ENCODE peak calls at places on chromosome 20, in five cellular contexts. One of them, this sample, is unnamed.

GRCh38 chr20:44495257-44495656 is 19.6 kb downstream of the TTPAL start:
- DNase-seq in activated naive CD4-positive, alpha-beta T cell treated with anti-CD3 and anti-CD28 coated beads, Interleukin-2, amount 50 U/mL, for 72 hours: no peak
- DNase-seq in NCI-H1092 treated with DMSO at 0.1 percent for 48 hours: no peak
- DNase-seq in omental fat pad: no peak
- DNase-seq in Jurkat, Clone E6-1: no peak
- DNase-seq in this sample: no peak

GRCh38 chr20:32970115-32970972 is 33.9 kb downstream of the SUN5 start:
- DNase-seq in activated naive CD4-positive, alpha-beta T cell treated with anti-CD3 and anti-CD28 coated beads, Interleukin-2, amount 50 U/mL, for 72 hours: no peak
- DNase-seq in omental fat pad: no peak
- DNase-seq in Jurkat, Clone E6-1: no peak
- DNase-seq in NCI-H1092 treated with DMSO at 0.1 percent for 48 hours: no peak
- DNase-seq in this sample: no peak

GRCh38 chr20:19313342-19314069 is 101.1 kb downstream of the SLC24A3 start:
- DNase-seq in NCI-H1092 treated with DMSO at 0.1 percent for 48 hours: no peak
- DNase-seq in activated naive CD4-positive, alpha-beta T cell treated with anti-CD3 and anti-CD28 coated beads, Interleukin-2, amount 50 U/mL, for 72 hours: no peak
- DNase-seq in Jurkat, Clone E6-1: no peak
- DNase-seq in omental fat pad: no peak
- DNase-seq in this sample: no peak

GRCh38 chr20:6029538-6029937 is 24.3 kb downstream of the LRRN4 start:
- DNase-seq in Jurkat, Clone E6-1: no peak
- DNase-seq in NCI-H1092 treated with DMSO at 0.1 percent for 48 hours: no peak
- DNase-seq in activated naive CD4-positive, alpha-beta T cell treated with anti-CD3 and anti-CD28 coated beads, Interleukin-2, amount 50 U/mL, for 72 hours: no peak
- DNase-seq in omental fat pad: no peak
- DNase-seq in this sample: no peak

GRCh38 chr20:49148601-49149000 is 39.5 kb downstream of the STAU1 start:
- DNase-seq in omental fat pad: no peak
- DNase-seq in Jurkat, Clone E6-1: no peak
- DNase-seq in activated naive CD4-positive, alpha-beta T cell treated with anti-CD3 and anti-CD28 coated beads, Interleukin-2, amount 50 U/mL, for 72 hours: no peak
- DNase-seq in NCI-H1092 treated with DMSO at 0.1 percent for 48 hours: no peak
- DNase-seq in this sample: no peak

GRCh38 chr20:17614176-17614811 is 44.4 kb downstream of the DSTN start:
- DNase-seq in NCI-H1092 treated with DMSO at 0.1 percent for 48 hours: no peak
- DNase-seq in omental fat pad: no peak
- DNase-seq in Jurkat, Clone E6-1: no peak
- DNase-seq in activated naive CD4-positive, alpha-beta T cell treated with anti-CD3 and anti-CD28 coated beads, Interleukin-2, amount 50 U/mL, for 72 hours: peak; percentile 53
- DNase-seq in this sample: no peak

GRCh38 chr20:38790210-38791053 is 15.1 kb upstream of the PPP1R16B start:
- DNase-seq in NCI-H1092 treated with DMSO at 0.1 percent for 48 hours: no peak
- DNase-seq in omental fat pad: no peak
- DNase-seq in Jurkat, Clone E6-1: no peak
- DNase-seq in activated naive CD4-positive, alpha-beta T cell treated with anti-CD3 and anti-CD28 coated beads, Interleukin-2, amount 50 U/mL, for 72 hours: no peak
- DNase-seq in this sample: no peak

GRCh38 chr20:44586289-44586911 is 4.0 kb downstream of the PKIG start:
- DNase-seq in Jurkat, Clone E6-1: no peak
- DNase-seq in omental fat pad: no peak
- DNase-seq in activated naive CD4-positive, alpha-beta T cell treated with anti-CD3 and anti-CD28 coated beads, Interleukin-2, amount 50 U/mL, for 72 hours: no peak
- DNase-seq in NCI-H1092 treated with DMSO at 0.1 percent for 48 hours: peak; percentile 28
- DNase-seq in this sample: peak; percentile 62

GRCh38 chr20:37687478-37687805 is 6.4 kb upstream of the CTNNBL1 start:
- DNase-seq in activated naive CD4-positive, alpha-beta T cell treated with anti-CD3 and anti-CD28 coated beads, Interleukin-2, amount 50 U/mL, for 72 hours: no peak
- DNase-seq in omental fat pad: no peak
- DNase-seq in NCI-H1092 treated with DMSO at 0.1 percent for 48 hours: no peak
- DNase-seq in Jurkat, Clone E6-1: no peak
- DNase-seq in this sample: no peak

GRCh38 chr20:62617711-62618483 is 24.4 kb upstream of the SLCO4A1 start:
- DNase-seq in omental fat pad: peak; percentile 50
- DNase-seq in Jurkat, Clone E6-1: no peak
- DNase-seq in NCI-H1092 treated with DMSO at 0.1 percent for 48 hours: no peak
- DNase-seq in activated naive CD4-positive, alpha-beta T cell treated with anti-CD3 and anti-CD28 coated beads, Interleukin-2, amount 50 U/mL, for 72 hours: peak; percentile 84
- DNase-seq in this sample: peak; percentile 54

GRCh38 chr20:2797136-2797983 is 3.1 kb downstream of the CPXM1 start:
- DNase-seq in NCI-H1092 treated with DMSO at 0.1 percent for 48 hours: no peak
- DNase-seq in activated naive CD4-positive, alpha-beta T cell treated with anti-CD3 and anti-CD28 coated beads, Interleukin-2, amount 50 U/mL, for 72 hours: no peak
- DNase-seq in omental fat pad: no peak
- DNase-seq in Jurkat, Clone E6-1: peak; percentile 25
- DNase-seq in this sample: no peak

GRCh38 chr20:50153500-50154377 is at the start of gene PEDS1:
- DNase-seq in Jurkat, Clone E6-1: peak; percentile 70
- DNase-seq in NCI-H1092 treated with DMSO at 0.1 percent for 48 hours: peak; percentile 85
- DNase-seq in omental fat pad: no peak
- DNase-seq in activated naive CD4-positive, alpha-beta T cell treated with anti-CD3 and anti-CD28 coated beads, Interleukin-2, amount 50 U/mL, for 72 hours: peak; percentile 91
- DNase-seq in this sample: peak; percentile 78

GRCh38 chr20:63484236-63484635 is 11.8 kb upstream of the KCNQ2 start:
- DNase-seq in omental fat pad: no peak
- DNase-seq in activated naive CD4-positive, alpha-beta T cell treated with anti-CD3 and anti-CD28 coated beads, Interleukin-2, amount 50 U/mL, for 72 hours: no peak
- DNase-seq in NCI-H1092 treated with DMSO at 0.1 percent for 48 hours: no peak
- DNase-seq in Jurkat, Clone E6-1: no peak
- DNase-seq in this sample: no peak

GRCh38 chr20:24608926-24609667 is 139.7 kb downstream of the SYNDIG1 start:
- DNase-seq in activated naive CD4-positive, alpha-beta T cell treated with anti-CD3 and anti-CD28 coated beads, Interleukin-2, amount 50 U/mL, for 72 hours: no peak
- DNase-seq in NCI-H1092 treated with DMSO at 0.1 percent for 48 hours: no peak
- DNase-seq in omental fat pad: no peak
- DNase-seq in Jurkat, Clone E6-1: no peak
- DNase-seq in this sample: no peak

GRCh38 chr20:675453-676314 is at the start of gene SCRT2:
- DNase-seq in NCI-H1092 treated with DMSO at 0.1 percent for 48 hours: no peak
- DNase-seq in omental fat pad: peak; percentile 54
- DNase-seq in Jurkat, Clone E6-1: no peak
- DNase-seq in activated naive CD4-positive, alpha-beta T cell treated with anti-CD3 and anti-CD28 coated beads, Interleukin-2, amount 50 U/mL, for 72 hours: no peak
- DNase-seq in this sample: peak; percentile 32

GRCh38 chr20:54179946-54180345 is 6.2 kb upstream of the CYP24A1 start:
- DNase-seq in NCI-H1092 treated with DMSO at 0.1 percent for 48 hours: no peak
- DNase-seq in activated naive CD4-positive, alpha-beta T cell treated with anti-CD3 and anti-CD28 coated beads, Interleukin-2, amount 50 U/mL, for 72 hours: no peak
- DNase-seq in Jurkat, Clone E6-1: no peak
- DNase-seq in omental fat pad: no peak
- DNase-seq in this sample: no peak

GRCh38 chr20:14245368-14245970 is 91.9 kb downstream of the FLRT3 start:
- DNase-seq in omental fat pad: no peak
- DNase-seq in Jurkat, Clone E6-1: no peak
- DNase-seq in NCI-H1092 treated with DMSO at 0.1 percent for 48 hours: no peak
- DNase-seq in activated naive CD4-positive, alpha-beta T cell treated with anti-CD3 and anti-CD28 coated beads, Interleukin-2, amount 50 U/mL, for 72 hours: no peak
- DNase-seq in this sample: no peak

GRCh38 chr20:47730744-47731143 is 54.5 kb downstream of the SULF2 start:
- DNase-seq in Jurkat, Clone E6-1: no peak
- DNase-seq in omental fat pad: no peak
- DNase-seq in activated naive CD4-positive, alpha-beta T cell treated with anti-CD3 and anti-CD28 coated beads, Interleukin-2, amount 50 U/mL, for 72 hours: no peak
- DNase-seq in NCI-H1092 treated with DMSO at 0.1 percent for 48 hours: peak; percentile 12
- DNase-seq in this sample: no peak

GRCh38 chr20:53829086-53829703 is 235.6 kb upstream of the ZNF217 start:
- DNase-seq in Jurkat, Clone E6-1: no peak
- DNase-seq in NCI-H1092 treated with DMSO at 0.1 percent for 48 hours: no peak
- DNase-seq in activated naive CD4-positive, alpha-beta T cell treated with anti-CD3 and anti-CD28 coated beads, Interleukin-2, amount 50 U/mL, for 72 hours: no peak
- DNase-seq in omental fat pad: no peak
- DNase-seq in this sample: no peak

GRCh38 chr20:59939052-59939878 is 840 bp downstream of the PPP1R3D start:
- DNase-seq in Jurkat, Clone E6-1: no peak
- DNase-seq in omental fat pad: no peak
- DNase-seq in activated naive CD4-positive, alpha-beta T cell treated with anti-CD3 and anti-CD28 coated beads, Interleukin-2, amount 50 U/mL, for 72 hours: peak; percentile 55
- DNase-seq in NCI-H1092 treated with DMSO at 0.1 percent for 48 hours: no peak
- DNase-seq in this sample: peak; percentile 20

GRCh38 chr20:6665621-6666345 is 101.7 kb upstream of the BMP2 start:
- DNase-seq in activated naive CD4-positive, alpha-beta T cell treated with anti-CD3 and anti-CD28 coated beads, Interleukin-2, amount 50 U/mL, for 72 hours: no peak
- DNase-seq in NCI-H1092 treated with DMSO at 0.1 percent for 48 hours: no peak
- DNase-seq in omental fat pad: no peak
- DNase-seq in Jurkat, Clone E6-1: no peak
- DNase-seq in this sample: no peak

GRCh38 chr20:25139061-25139705 is 56.3 kb upstream of the ENTPD6 start:
- DNase-seq in NCI-H1092 treated with DMSO at 0.1 percent for 48 hours: peak; percentile 34
- DNase-seq in Jurkat, Clone E6-1: no peak
- DNase-seq in omental fat pad: no peak
- DNase-seq in activated naive CD4-positive, alpha-beta T cell treated with anti-CD3 and anti-CD28 coated beads, Interleukin-2, amount 50 U/mL, for 72 hours: no peak
- DNase-seq in this sample: no peak

GRCh38 chr20:22575087-22575721 is 9.2 kb downstream of the FOXA2 start:
- DNase-seq in activated naive CD4-positive, alpha-beta T cell treated with anti-CD3 and anti-CD28 coated beads, Interleukin-2, amount 50 U/mL, for 72 hours: no peak
- DNase-seq in NCI-H1092 treated with DMSO at 0.1 percent for 48 hours: peak; percentile 14
- DNase-seq in omental fat pad: no peak
- DNase-seq in Jurkat, Clone E6-1: peak; percentile 32
- DNase-seq in this sample: no peak

GRCh38 chr20:44576297-44576696 is 6.1 kb upstream of the PKIG start:
- DNase-seq in activated naive CD4-positive, alpha-beta T cell treated with anti-CD3 and anti-CD28 coated beads, Interleukin-2, amount 50 U/mL, for 72 hours: no peak
- DNase-seq in NCI-H1092 treated with DMSO at 0.1 percent for 48 hours: peak; percentile 12
- DNase-seq in omental fat pad: no peak
- DNase-seq in Jurkat, Clone E6-1: peak; percentile 67
- DNase-seq in this sample: no peak

GRCh38 chr20:3224681-3225421 is 14.1 kb downstream of the SLC4A11 start:
- DNase-seq in omental fat pad: no peak
- DNase-seq in NCI-H1092 treated with DMSO at 0.1 percent for 48 hours: no peak
- DNase-seq in activated naive CD4-positive, alpha-beta T cell treated with anti-CD3 and anti-CD28 coated beads, Interleukin-2, amount 50 U/mL, for 72 hours: no peak
- DNase-seq in Jurkat, Clone E6-1: no peak
- DNase-seq in this sample: no peak

GRCh38 chr20:7285918-7286556 is 518.6 kb downstream of the BMP2 start:
- DNase-seq in Jurkat, Clone E6-1: peak; percentile 59
- DNase-seq in omental fat pad: peak; percentile 74
- DNase-seq in NCI-H1092 treated with DMSO at 0.1 percent for 48 hours: peak; percentile 67
- DNase-seq in activated naive CD4-positive, alpha-beta T cell treated with anti-CD3 and anti-CD28 coated beads, Interleukin-2, amount 50 U/mL, for 72 hours: no peak
- DNase-seq in this sample: no peak

GRCh38 chr20:61963149-61963548 is 102.5 kb downstream of the TAF4 start:
- DNase-seq in activated naive CD4-positive, alpha-beta T cell treated with anti-CD3 and anti-CD28 coated beads, Interleukin-2, amount 50 U/mL, for 72 hours: no peak
- DNase-seq in Jurkat, Clone E6-1: no peak
- DNase-seq in NCI-H1092 treated with DMSO at 0.1 percent for 48 hours: no peak
- DNase-seq in omental fat pad: no peak
- DNase-seq in this sample: no peak

GRCh38 chr20:25005661-25006060 is 13.1 kb upstream of the APMAP start:
- DNase-seq in activated naive CD4-positive, alpha-beta T cell treated with anti-CD3 and anti-CD28 coated beads, Interleukin-2, amount 50 U/mL, for 72 hours: no peak
- DNase-seq in NCI-H1092 treated with DMSO at 0.1 percent for 48 hours: no peak
- DNase-seq in Jurkat, Clone E6-1: no peak
- DNase-seq in omental fat pad: no peak
- DNase-seq in this sample: no peak

GRCh38 chr20:19211252-19211651 is 1.2 kb upstream of the SLC24A3 start:
- DNase-seq in omental fat pad: no peak
- DNase-seq in NCI-H1092 treated with DMSO at 0.1 percent for 48 hours: no peak
- DNase-seq in activated naive CD4-positive, alpha-beta T cell treated with anti-CD3 and anti-CD28 coated beads, Interleukin-2, amount 50 U/mL, for 72 hours: no peak
- DNase-seq in Jurkat, Clone E6-1: no peak
- DNase-seq in this sample: no peak